ENCODE peak calls at places on chromosomes 4 and X, in ten cellular contexts. V is mesendoderm, X is endodermal cell, W is heart left ventricle, J is colonic mucosa, H is left lung, B is sigmoid colon, S is SK-N-SH, L is esophagus squamous epithelium, F is MM.1S. D is an unnamed sample.

GRCh38 chrX:155864655-155865054 is 16.5 kb upstream of the VAMP7 start:
- DNase-seq in V (peak; percentile 37), X (no peak), W (no peak), J (no peak), H (no peak), B (no peak), S (peak; percentile 36), L (no peak), F (no peak), D (no peak)

GRCh38 chrX:130772313-130773140 is 130.5 kb downstream of the ENOX2 start:
- DNase-seq in V (peak; percentile 60), X (no peak), W (no peak), J (no peak), H (no peak), B (no peak), S (peak; percentile 19), L (no peak), F (no peak), D (no peak)

GRCh38 chr4:150278206-150278605 is 200.0 kb downstream of the DCLK2 start:
- DNase-seq in V (no peak), X (no peak), W (no peak), J (no peak), H (no peak), B (no peak), S (no peak), L (no peak), F (no peak), D (no peak)

GRCh38 chr4:139858436-139859225 is 193.0 kb downstream of the MGST2 start:
- DNase-seq in V (no peak), X (no peak), W (no peak), J (no peak), H (no peak), B (no peak), S (no peak), L (no peak), F (no peak), D (no peak)

GRCh38 chr4:105389167-105389566 is 84.7 kb downstream of the PPA2 start:
- DNase-seq in V (no peak), X (no peak), W (no peak), J (no peak), H (no peak), B (no peak), S (no peak), L (no peak), F (no peak), D (no peak)

GRCh38 chr4:80462537-80463207 is 127.1 kb downstream of the CFAP299 start:
- DNase-seq in V (no peak), X (no peak), W (no peak), J (no peak), H (no peak), B (no peak), S (no peak), L (no peak), F (peak; percentile 41), D (no peak)

GRCh38 chr4:21226637-21227538 is 526.6 kb downstream of the PACRGL start:
- DNase-seq in V (no peak), X (no peak), W (no peak), J (no peak), H (no peak), B (no peak), S (no peak), L (no peak), F (no peak), D (no peak)

GRCh38 chr4:83581411-83582288 is 45.7 kb downstream of the GPAT3 start:
- DNase-seq in V (no peak), X (no peak), W (no peak), J (no peak), H (no peak), B (no peak), S (no peak), L (no peak), F (no peak), D (no peak)

GRCh38 chrX:48090123-48090522 is 18.7 kb upstream of the ZNF630 start:
- DNase-seq in V (no peak), X (no peak), W (no peak), J (no peak), H (no peak), B (no peak), S (no peak), L (no peak), F (no peak), D (no peak)

GRCh38 chrX:149630681-149631292 is 805 bp downstream of the TMEM185A start:
- DNase-seq in V (no peak), X (no peak), W (no peak), J (no peak), H (no peak), B (no peak), S (peak; percentile 37), L (no peak), F (no peak), D (no peak)

GRCh38 chr4:128521156-128521555 is 233.5 kb upstream of the PGRMC2 start:
- DNase-seq in V (peak; percentile 37), X (no peak), W (no peak), J (no peak), H (no peak), B (no peak), S (no peak), L (no peak), F (no peak), D (no peak)

GRCh38 chr4:70437212-70437611 is 34.8 kb upstream of the MUC7 start:
- DNase-seq in V (peak; percentile 38), X (peak; percentile 75), W (no peak), J (no peak), H (no peak), B (no peak), S (no peak), L (no peak), F (no peak), D (no peak)

GRCh38 chr4:173237722-173238121 is 69.1 kb downstream of the GALNT7 start:
- DNase-seq in V (no peak), X (no peak), W (no peak), J (no peak), H (no peak), B (no peak), S (no peak), L (no peak), F (no peak), D (no peak)

GRCh38 chr4:74663631-74664030 is 130.7 kb downstream of the BTC start:
- DNase-seq in V (no peak), X (no peak), W (no peak), J (no peak), H (no peak), B (no peak), S (no peak), L (no peak), F (no peak), D (no peak)
- H3K4me1 ChIP-seq in V (no peaks in the 10 kb centered on the region), X (peaks cover 4% of the 10 kb centered on the region), W (no peaks in the 10 kb centered on the region), J (peaks cover 2% of the 10 kb centered on the region), H (peaks cover 20% of the 10 kb centered on the region), B (peaks cover 10% of the 10 kb centered on the region), S (peaks cover 4% of the 10 kb centered on the region), L (peaks cover 13% of the 10 kb centered on the region), F (no peaks in the 10 kb centered on the region), D (peaks cover 1% of the 10 kb centered on the region)

GRCh38 chr4:123788577-123788976 is 392.0 kb downstream of the SPRY1 start:
- DNase-seq in V (no peak), X (no peak), W (no peak), J (no peak), H (no peak), B (no peak), S (no peak), L (no peak), F (no peak), D (no peak)
- H3K4me3 ChIP-seq in V (no peak overlapping the region), X (no peak overlapping the region), W (no peak overlapping the region), J (no peak overlapping the region), H (no peak overlapping the region), B (no peak overlapping the region), S (no peak overlapping the region), L (no peak overlapping the region), F (no peak overlapping the region), D (no peak overlapping the region)

GRCh38 chr4:77188498-77189187 is 31.6 kb downstream of the CCNG2 start:
- DNase-seq in V (no peak), X (no peak), W (no peak), J (no peak), H (no peak), B (no peak), S (no peak), L (no peak), F (no peak), D (no peak)
- H3K27ac ChIP-seq in V (no peak overlapping the region), X (no peak overlapping the region), W (no peak overlapping the region), J (no peak overlapping the region), H (no peak overlapping the region), B (no peak overlapping the region), S (no peak overlapping the region), L (no peak overlapping the region), F (no peak overlapping the region), D (no peak overlapping the region)

GRCh38 chr4:8381814-8382581 is 58.5 kb downstream of the ACOX3 start:
- DNase-seq in V (no peak), X (no peak), W (no peak), J (no peak), H (no peak), B (no peak), S (no peak), L (no peak), F (no peak), D (no peak)

GRCh38 chr4:8379281-8379680 is 61.2 kb downstream of the ACOX3 start:
- DNase-seq in V (no peak), X (no peak), W (no peak), J (no peak), H (peak; percentile 19), B (peak; percentile 57), S (no peak), L (no peak), F (no peak), D (peak; percentile 46)

GRCh38 chr4:8378776-8379175 is 61.7 kb downstream of the ACOX3 start:
- DNase-seq in V (no peak), X (no peak), W (no peak), J (no peak), H (peak; percentile 3), B (peak; percentile 29), S (no peak), L (no peak), F (no peak), D (no peak)

GRCh38 chr4:8379771-8380170 is 60.8 kb downstream of the ACOX3 start:
- DNase-seq in V (no peak), X (no peak), W (no peak), J (no peak), H (peak; percentile 3), B (peak; percentile 48), S (no peak), L (no peak), F (no peak), D (no peak)

DNA sequence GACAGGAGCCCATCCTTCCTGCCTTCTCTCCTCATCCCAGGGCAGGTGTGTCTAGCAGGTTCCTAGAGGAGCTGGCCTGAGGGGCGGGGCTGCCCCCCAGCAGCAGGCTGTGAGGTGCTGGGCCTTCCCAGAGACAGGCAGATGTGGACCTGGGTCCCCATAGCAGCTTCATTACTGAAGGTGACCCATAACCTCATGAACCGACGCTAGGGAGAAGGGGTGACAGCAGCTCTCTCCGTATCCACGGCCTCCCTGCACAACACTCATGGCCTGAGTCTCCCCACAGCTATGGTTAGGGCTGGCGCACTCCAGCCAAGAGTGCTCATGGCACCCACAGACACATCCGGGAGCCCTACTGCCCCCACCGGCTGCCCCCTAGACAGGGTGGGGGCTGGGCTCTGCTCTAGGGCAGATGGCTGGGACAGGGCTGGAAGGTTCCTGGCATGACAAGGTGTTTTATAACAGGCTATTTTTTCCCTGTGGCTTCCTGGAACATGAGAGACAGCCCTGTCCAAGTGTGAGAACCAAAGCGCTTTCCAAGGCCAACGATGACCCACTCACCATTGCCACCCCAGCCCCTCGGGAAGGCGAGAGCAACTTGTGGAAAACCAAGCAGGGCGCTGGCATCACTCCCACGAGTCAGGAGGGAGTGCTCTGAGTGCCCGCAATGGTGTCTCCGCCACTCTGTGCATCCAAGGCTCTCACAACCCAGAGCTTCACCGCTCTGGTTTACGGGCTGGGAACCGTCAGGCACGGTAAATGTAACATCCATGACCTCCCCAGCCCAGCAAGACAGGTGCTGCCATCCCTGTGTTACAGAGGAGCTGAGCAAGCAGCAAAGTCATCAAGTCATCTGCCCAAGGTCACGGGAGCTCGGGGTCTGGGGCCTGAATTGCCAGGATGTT is 59.8 kb downstream of the ACOX3 start:
- DNase-seq in V (no peak), X (no peak), W (no peak), J (no peak), H (no peak), B (no peak), S (no peak), L (no peak), F (no peak), D (peak; percentile 89)
- H3K4me1 ChIP-seq in V (no peaks in the 10 kb centered on the region), X (no peaks in the 10 kb centered on the region), W (peaks cover 9% of the 10 kb centered on the region), J (no peaks in the 10 kb centered on the region), H (no peaks in the 10 kb centered on the region), B (peaks cover 19% of the 10 kb centered on the region), S (no peaks in the 10 kb centered on the region), L (no peaks in the 10 kb centered on the region), F (no peaks in the 10 kb centered on the region), D (no peaks in the 10 kb centered on the region)